ENCODE peak calls at places on chromosomes 16 and 17, in eight cellular contexts. One of them, this sample, is unnamed.
A peak's percentile ranks its signal among the peaks of the same experiment; 100 is the strongest.

GRCh38 chr17:81926451-81927144 is 937 bp downstream of the MAFG start:
- DNase-seq in cardiac fibroblast: peak; percentile 71
- DNase-seq in SK-N-SH: peak; percentile 85
- DNase-seq in nephron progenitor cell: peak; percentile 69
- DNase-seq in fibroblast of lung: peak; percentile 82
- DNase-seq in stimulated activated CD8-positive, alpha-beta memory T cell treated with anti-CD3 and anti-CD28 coated beads, Interleukin-15, amount 100 ng/mL, for 1 hour: no peak
- DNase-seq in effector CD4-positive, alpha-beta T cell: peak; percentile 44
- DNase-seq in germinal center: peak; percentile 79
- DNase-seq in this sample: peak; percentile 94

GRCh38 chr17:7393613-7394451 is 493 bp downstream of the PLSCR3 start:
- DNase-seq in stimulated activated CD8-positive, alpha-beta memory T cell treated with anti-CD3 and anti-CD28 coated beads, Interleukin-15, amount 100 ng/mL, for 1 hour: peak; percentile 30
- DNase-seq in SK-N-SH: peak; percentile 74
- DNase-seq in germinal center: peak; percentile 49
- DNase-seq in cardiac fibroblast: no peak
- DNase-seq in effector CD4-positive, alpha-beta T cell: peak; percentile 72
- DNase-seq in fibroblast of lung: no peak
- DNase-seq in nephron progenitor cell: peak; percentile 67
- DNase-seq in this sample: peak; percentile 41

GRCh38 chr17:8147805-8148404 is 4.3 kb downstream of the PER1 start:
- DNase-seq in effector CD4-positive, alpha-beta T cell: no peak
- DNase-seq in cardiac fibroblast: no peak
- DNase-seq in germinal center: no peak
- DNase-seq in fibroblast of lung: no peak
- DNase-seq in SK-N-SH: no peak
- DNase-seq in nephron progenitor cell: no peak
- DNase-seq in stimulated activated CD8-positive, alpha-beta memory T cell treated with anti-CD3 and anti-CD28 coated beads, Interleukin-15, amount 100 ng/mL, for 1 hour: no peak
- DNase-seq in this sample: no peak

GRCh38 chr16:360698-361336 is 8.3 kb upstream of the AXIN1 start:
- DNase-seq in fibroblast of lung: no peak
- DNase-seq in stimulated activated CD8-positive, alpha-beta memory T cell treated with anti-CD3 and anti-CD28 coated beads, Interleukin-15, amount 100 ng/mL, for 1 hour: no peak
- DNase-seq in nephron progenitor cell: no peak
- DNase-seq in germinal center: no peak
- DNase-seq in effector CD4-positive, alpha-beta T cell: no peak
- DNase-seq in cardiac fibroblast: no peak
- DNase-seq in SK-N-SH: no peak
- DNase-seq in this sample: no peak

GRCh38 chr17:67970783-67971182 is 25.5 kb downstream of the C17orf58 start:
- DNase-seq in stimulated activated CD8-positive, alpha-beta memory T cell treated with anti-CD3 and anti-CD28 coated beads, Interleukin-15, amount 100 ng/mL, for 1 hour: no peak
- DNase-seq in effector CD4-positive, alpha-beta T cell: no peak
- DNase-seq in fibroblast of lung: no peak
- DNase-seq in germinal center: no peak
- DNase-seq in nephron progenitor cell: no peak
- DNase-seq in SK-N-SH: no peak
- DNase-seq in cardiac fibroblast: no peak
- DNase-seq in this sample: no peak

GRCh38 chr17:49290690-49291326 is 60.2 kb upstream of the PHOSPHO1 start:
- DNase-seq in SK-N-SH: peak; percentile 50
- DNase-seq in effector CD4-positive, alpha-beta T cell: no peak
- DNase-seq in germinal center: peak; percentile 45
- DNase-seq in stimulated activated CD8-positive, alpha-beta memory T cell treated with anti-CD3 and anti-CD28 coated beads, Interleukin-15, amount 100 ng/mL, for 1 hour: no peak
- DNase-seq in cardiac fibroblast: peak; percentile 51
- DNase-seq in nephron progenitor cell: no peak
- DNase-seq in fibroblast of lung: peak; percentile 10
- DNase-seq in this sample: peak; percentile 49

GRCh38 chr16:19765860-19766553 is 47.9 kb downstream of the IQCK start:
- DNase-seq in effector CD4-positive, alpha-beta T cell: no peak
- DNase-seq in fibroblast of lung: no peak
- DNase-seq in nephron progenitor cell: no peak
- DNase-seq in cardiac fibroblast: no peak
- DNase-seq in stimulated activated CD8-positive, alpha-beta memory T cell treated with anti-CD3 and anti-CD28 coated beads, Interleukin-15, amount 100 ng/mL, for 1 hour: no peak
- DNase-seq in germinal center: no peak
- DNase-seq in SK-N-SH: no peak
- DNase-seq in this sample: no peak

GRCh38 chr17:43356999-43357398 is 41.8 kb upstream of the ARL4D start:
- DNase-seq in effector CD4-positive, alpha-beta T cell: no peak
- DNase-seq in nephron progenitor cell: no peak
- DNase-seq in SK-N-SH: no peak
- DNase-seq in stimulated activated CD8-positive, alpha-beta memory T cell treated with anti-CD3 and anti-CD28 coated beads, Interleukin-15, amount 100 ng/mL, for 1 hour: no peak
- DNase-seq in fibroblast of lung: peak; percentile 97
- DNase-seq in germinal center: no peak
- DNase-seq in cardiac fibroblast: peak; percentile 92
- DNase-seq in this sample: peak; percentile 72

GRCh38 chr17:56482229-56482628 is 111.3 kb upstream of the NOG start:
- DNase-seq in nephron progenitor cell: no peak
- DNase-seq in SK-N-SH: no peak
- DNase-seq in fibroblast of lung: no peak
- DNase-seq in stimulated activated CD8-positive, alpha-beta memory T cell treated with anti-CD3 and anti-CD28 coated beads, Interleukin-15, amount 100 ng/mL, for 1 hour: no peak
- DNase-seq in germinal center: no peak
- DNase-seq in effector CD4-positive, alpha-beta T cell: no peak
- DNase-seq in cardiac fibroblast: no peak
- DNase-seq in this sample: no peak

GRCh38 chr16:68843482-68844210 is at the start of gene TANGO6:
- DNase-seq in SK-N-SH: peak; percentile 89
- DNase-seq in cardiac fibroblast: peak; percentile 82
- DNase-seq in germinal center: peak; percentile 88
- DNase-seq in effector CD4-positive, alpha-beta T cell: peak; percentile 86
- DNase-seq in fibroblast of lung: peak; percentile 77
- DNase-seq in stimulated activated CD8-positive, alpha-beta memory T cell treated with anti-CD3 and anti-CD28 coated beads, Interleukin-15, amount 100 ng/mL, for 1 hour: peak; percentile 85
- DNase-seq in nephron progenitor cell: peak; percentile 87
- DNase-seq in this sample: peak; percentile 85

GRCh38 chr16:67029249-67030096 is 524 bp downstream of the CBFB start:
- DNase-seq in effector CD4-positive, alpha-beta T cell: peak; percentile 44
- DNase-seq in germinal center: peak; percentile 78
- DNase-seq in SK-N-SH: peak; percentile 75
- DNase-seq in stimulated activated CD8-positive, alpha-beta memory T cell treated with anti-CD3 and anti-CD28 coated beads, Interleukin-15, amount 100 ng/mL, for 1 hour: peak; percentile 17
- DNase-seq in fibroblast of lung: peak; percentile 62
- DNase-seq in cardiac fibroblast: peak; percentile 52
- DNase-seq in nephron progenitor cell: peak; percentile 58
- DNase-seq in this sample: peak; percentile 61

GRCh38 chr17:27607692-27608091 is 23.3 kb upstream of the LGALS9 start:
- DNase-seq in nephron progenitor cell: no peak
- DNase-seq in SK-N-SH: no peak
- DNase-seq in germinal center: no peak
- DNase-seq in effector CD4-positive, alpha-beta T cell: no peak
- DNase-seq in cardiac fibroblast: no peak
- DNase-seq in fibroblast of lung: no peak
- DNase-seq in stimulated activated CD8-positive, alpha-beta memory T cell treated with anti-CD3 and anti-CD28 coated beads, Interleukin-15, amount 100 ng/mL, for 1 hour: no peak
- DNase-seq in this sample: no peak

GRCh38 chr16:473046-474043 is 47.9 kb downstream of the RAB11FIP3 start:
- DNase-seq in germinal center: no peak
- DNase-seq in SK-N-SH: no peak
- DNase-seq in nephron progenitor cell: no peak
- DNase-seq in fibroblast of lung: no peak
- DNase-seq in effector CD4-positive, alpha-beta T cell: no peak
- DNase-seq in cardiac fibroblast: no peak
- DNase-seq in stimulated activated CD8-positive, alpha-beta memory T cell treated with anti-CD3 and anti-CD28 coated beads, Interleukin-15, amount 100 ng/mL, for 1 hour: no peak
- DNase-seq in this sample: no peak

GRCh38 chr16:54152362-54153239 is 134.0 kb downstream of the IRX3 start:
- DNase-seq in fibroblast of lung: no peak
- DNase-seq in effector CD4-positive, alpha-beta T cell: no peak
- DNase-seq in stimulated activated CD8-positive, alpha-beta memory T cell treated with anti-CD3 and anti-CD28 coated beads, Interleukin-15, amount 100 ng/mL, for 1 hour: no peak
- DNase-seq in germinal center: no peak
- DNase-seq in cardiac fibroblast: no peak
- DNase-seq in nephron progenitor cell: no peak
- DNase-seq in SK-N-SH: no peak
- DNase-seq in this sample: no peak

GRCh38 chr16:11824362-11824761 is 27.0 kb downstream of the RSL1D1 start:
- DNase-seq in fibroblast of lung: no peak
- DNase-seq in stimulated activated CD8-positive, alpha-beta memory T cell treated with anti-CD3 and anti-CD28 coated beads, Interleukin-15, amount 100 ng/mL, for 1 hour: no peak
- DNase-seq in germinal center: no peak
- DNase-seq in cardiac fibroblast: no peak
- DNase-seq in effector CD4-positive, alpha-beta T cell: no peak
- DNase-seq in nephron progenitor cell: no peak
- DNase-seq in SK-N-SH: no peak
- DNase-seq in this sample: peak; percentile 26

GRCh38 chr16:67897231-67897630 is 4.2 kb downstream of the PSKH1 start:
- DNase-seq in nephron progenitor cell: no peak
- DNase-seq in germinal center: no peak
- DNase-seq in cardiac fibroblast: peak; percentile 48
- DNase-seq in SK-N-SH: no peak
- DNase-seq in stimulated activated CD8-positive, alpha-beta memory T cell treated with anti-CD3 and anti-CD28 coated beads, Interleukin-15, amount 100 ng/mL, for 1 hour: no peak
- DNase-seq in effector CD4-positive, alpha-beta T cell: no peak
- DNase-seq in fibroblast of lung: peak; percentile 57
- DNase-seq in this sample: peak; percentile 55

GRCh38 chr17:49110504-49110903 is 22.1 kb upstream of the B4GALNT2 start:
- DNase-seq in SK-N-SH: no peak
- DNase-seq in effector CD4-positive, alpha-beta T cell: no peak
- DNase-seq in fibroblast of lung: no peak
- DNase-seq in cardiac fibroblast: peak; percentile 29
- DNase-seq in stimulated activated CD8-positive, alpha-beta memory T cell treated with anti-CD3 and anti-CD28 coated beads, Interleukin-15, amount 100 ng/mL, for 1 hour: no peak
- DNase-seq in nephron progenitor cell: no peak
- DNase-seq in germinal center: no peak
- DNase-seq in this sample: no peak

GRCh38 chr17:37079065-37079708 is 130.4 kb downstream of the AATF start:
- DNase-seq in fibroblast of lung: no peak
- DNase-seq in effector CD4-positive, alpha-beta T cell: no peak
- DNase-seq in cardiac fibroblast: no peak
- DNase-seq in nephron progenitor cell: no peak
- DNase-seq in stimulated activated CD8-positive, alpha-beta memory T cell treated with anti-CD3 and anti-CD28 coated beads, Interleukin-15, amount 100 ng/mL, for 1 hour: no peak
- DNase-seq in germinal center: no peak
- DNase-seq in SK-N-SH: no peak
- DNase-seq in this sample: no peak

GRCh38 chr17:57674894-57675293 is 70.2 kb downstream of the CCDC182 start:
- DNase-seq in effector CD4-positive, alpha-beta T cell: no peak
- DNase-seq in fibroblast of lung: no peak
- DNase-seq in SK-N-SH: no peak
- DNase-seq in nephron progenitor cell: no peak
- DNase-seq in germinal center: no peak
- DNase-seq in cardiac fibroblast: no peak
- DNase-seq in stimulated activated CD8-positive, alpha-beta memory T cell treated with anti-CD3 and anti-CD28 coated beads, Interleukin-15, amount 100 ng/mL, for 1 hour: no peak
- DNase-seq in this sample: no peak

GRCh38 chr16:52069866-52070265 is 477.1 kb downstream of the TOX3 start:
- DNase-seq in fibroblast of lung: peak; percentile 17
- DNase-seq in cardiac fibroblast: peak; percentile 11
- DNase-seq in stimulated activated CD8-positive, alpha-beta memory T cell treated with anti-CD3 and anti-CD28 coated beads, Interleukin-15, amount 100 ng/mL, for 1 hour: no peak
- DNase-seq in effector CD4-positive, alpha-beta T cell: no peak
- DNase-seq in nephron progenitor cell: peak; percentile 4
- DNase-seq in germinal center: no peak
- DNase-seq in SK-N-SH: peak; percentile 0
- DNase-seq in this sample: peak; percentile 25

GRCh38 chr17:61480414-61480807 is 28.2 kb downstream of the TBX4 start:
- DNase-seq in germinal center: no peak
- DNase-seq in fibroblast of lung: no peak
- DNase-seq in cardiac fibroblast: no peak
- DNase-seq in stimulated activated CD8-positive, alpha-beta memory T cell treated with anti-CD3 and anti-CD28 coated beads, Interleukin-15, amount 100 ng/mL, for 1 hour: no peak
- DNase-seq in nephron progenitor cell: no peak
- DNase-seq in SK-N-SH: no peak
- DNase-seq in effector CD4-positive, alpha-beta T cell: no peak
- DNase-seq in this sample: no peak

GRCh38 chr17:67488161-67488560 is 111.1 kb downstream of the PITPNC1 start:
- DNase-seq in germinal center: no peak
- DNase-seq in stimulated activated CD8-positive, alpha-beta memory T cell treated with anti-CD3 and anti-CD28 coated beads, Interleukin-15, amount 100 ng/mL, for 1 hour: no peak
- DNase-seq in fibroblast of lung: peak; percentile 42
- DNase-seq in nephron progenitor cell: no peak
- DNase-seq in cardiac fibroblast: peak; percentile 44
- DNase-seq in effector CD4-positive, alpha-beta T cell: no peak
- DNase-seq in SK-N-SH: peak; percentile 63
- DNase-seq in this sample: no peak

GRCh38 chr17:18139949-18140348 is 31.4 kb downstream of the MYO15A start:
- DNase-seq in fibroblast of lung: no peak
- DNase-seq in germinal center: no peak
- DNase-seq in nephron progenitor cell: no peak
- DNase-seq in cardiac fibroblast: peak; percentile 33
- DNase-seq in effector CD4-positive, alpha-beta T cell: no peak
- DNase-seq in stimulated activated CD8-positive, alpha-beta memory T cell treated with anti-CD3 and anti-CD28 coated beads, Interleukin-15, amount 100 ng/mL, for 1 hour: no peak
- DNase-seq in SK-N-SH: peak; percentile 68
- DNase-seq in this sample: peak; percentile 26

GRCh38 chr16:51440096-51440495 is 289.0 kb upstream of the SALL1 start:
- DNase-seq in germinal center: no peak
- DNase-seq in nephron progenitor cell: no peak
- DNase-seq in fibroblast of lung: no peak
- DNase-seq in stimulated activated CD8-positive, alpha-beta memory T cell treated with anti-CD3 and anti-CD28 coated beads, Interleukin-15, amount 100 ng/mL, for 1 hour: no peak
- DNase-seq in SK-N-SH: no peak
- DNase-seq in cardiac fibroblast: no peak
- DNase-seq in effector CD4-positive, alpha-beta T cell: no peak
- DNase-seq in this sample: no peak

GRCh38 chr17:78883090-78883532 is 19.9 kb downstream of the CEP295NL start:
- DNase-seq in cardiac fibroblast: peak; percentile 91
- DNase-seq in effector CD4-positive, alpha-beta T cell: no peak
- DNase-seq in nephron progenitor cell: no peak
- DNase-seq in germinal center: no peak
- DNase-seq in SK-N-SH: peak; percentile 94
- DNase-seq in stimulated activated CD8-positive, alpha-beta memory T cell treated with anti-CD3 and anti-CD28 coated beads, Interleukin-15, amount 100 ng/mL, for 1 hour: no peak
- DNase-seq in fibroblast of lung: peak; percentile 81
- DNase-seq in this sample: peak; percentile 88

GRCh38 chr17:35373984-35374765 is 754 bp upstream of the SLFN11 start:
- DNase-seq in SK-N-SH: peak; percentile 34
- DNase-seq in effector CD4-positive, alpha-beta T cell: peak; percentile 9
- DNase-seq in cardiac fibroblast: peak; percentile 72
- DNase-seq in fibroblast of lung: peak; percentile 37
- DNase-seq in germinal center: peak; percentile 63
- DNase-seq in stimulated activated CD8-positive, alpha-beta memory T cell treated with anti-CD3 and anti-CD28 coated beads, Interleukin-15, amount 100 ng/mL, for 1 hour: no peak
- DNase-seq in nephron progenitor cell: peak; percentile 51
- DNase-seq in this sample: peak; percentile 59

GRCh38 chr16:86975445-86975844 is 341.7 kb downstream of the C16orf95 start:
- DNase-seq in SK-N-SH: peak; percentile 48
- DNase-seq in stimulated activated CD8-positive, alpha-beta memory T cell treated with anti-CD3 and anti-CD28 coated beads, Interleukin-15, amount 100 ng/mL, for 1 hour: no peak
- DNase-seq in germinal center: peak; percentile 20
- DNase-seq in cardiac fibroblast: peak; percentile 93
- DNase-seq in fibroblast of lung: peak; percentile 98
- DNase-seq in effector CD4-positive, alpha-beta T cell: no peak
- DNase-seq in nephron progenitor cell: peak; percentile 45
- DNase-seq in this sample: peak; percentile 69

GRCh38 chr16:55012793-55013192 is 82.1 kb downstream of the IRX5 start:
- DNase-seq in cardiac fibroblast: no peak
- DNase-seq in stimulated activated CD8-positive, alpha-beta memory T cell treated with anti-CD3 and anti-CD28 coated beads, Interleukin-15, amount 100 ng/mL, for 1 hour: no peak
- DNase-seq in nephron progenitor cell: no peak
- DNase-seq in fibroblast of lung: no peak
- DNase-seq in effector CD4-positive, alpha-beta T cell: no peak
- DNase-seq in SK-N-SH: no peak
- DNase-seq in germinal center: no peak
- DNase-seq in this sample: no peak

GRCh38 chr16:9850716-9851115 is 331.5 kb downstream of the GRIN2A start:
- DNase-seq in nephron progenitor cell: no peak
- DNase-seq in effector CD4-positive, alpha-beta T cell: no peak
- DNase-seq in SK-N-SH: no peak
- DNase-seq in cardiac fibroblast: no peak
- DNase-seq in fibroblast of lung: no peak
- DNase-seq in germinal center: no peak
- DNase-seq in stimulated activated CD8-positive, alpha-beta memory T cell treated with anti-CD3 and anti-CD28 coated beads, Interleukin-15, amount 100 ng/mL, for 1 hour: no peak
- DNase-seq in this sample: no peak

GRCh38 chr17:45347451-45347850 is 30.6 kb upstream of the MAP3K14 start:
- DNase-seq in stimulated activated CD8-positive, alpha-beta memory T cell treated with anti-CD3 and anti-CD28 coated beads, Interleukin-15, amount 100 ng/mL, for 1 hour: no peak
- DNase-seq in fibroblast of lung: no peak
- DNase-seq in cardiac fibroblast: no peak
- DNase-seq in nephron progenitor cell: no peak
- DNase-seq in germinal center: no peak
- DNase-seq in SK-N-SH: no peak
- DNase-seq in effector CD4-positive, alpha-beta T cell: no peak
- DNase-seq in this sample: no peak

GRCh38 chr17:48915459-48916282 is 7.5 kb downstream of the UBE2Z start:
- DNase-seq in stimulated activated CD8-positive, alpha-beta memory T cell treated with anti-CD3 and anti-CD28 coated beads, Interleukin-15, amount 100 ng/mL, for 1 hour: no peak
- DNase-seq in nephron progenitor cell: no peak
- DNase-seq in SK-N-SH: no peak
- DNase-seq in fibroblast of lung: peak; percentile 84
- DNase-seq in effector CD4-positive, alpha-beta T cell: peak; percentile 8
- DNase-seq in cardiac fibroblast: peak; percentile 95
- DNase-seq in germinal center: peak; percentile 22
- DNase-seq in this sample: peak; percentile 96

GRCh38 chr16:87821346-87822001 is 47.8 kb downstream of the SLC7A5 start:
- DNase-seq in cardiac fibroblast: no peak
- DNase-seq in germinal center: no peak
- DNase-seq in nephron progenitor cell: no peak
- DNase-seq in stimulated activated CD8-positive, alpha-beta memory T cell treated with anti-CD3 and anti-CD28 coated beads, Interleukin-15, amount 100 ng/mL, for 1 hour: no peak
- DNase-seq in SK-N-SH: no peak
- DNase-seq in effector CD4-positive, alpha-beta T cell: no peak
- DNase-seq in fibroblast of lung: no peak
- DNase-seq in this sample: no peak

This sample was measured in mesenchymal stem cell.